ENCODE peak calls at places on chromosome 11, in five cellular contexts. Q, L, C, K and B are unnamed samples.
A peak's percentile ranks its signal among the peaks of the same experiment; 100 is the strongest.

GRCh38 chr11:66491315-66491935 is 11.2 kb downstream of the DPP3 start:
- DNase-seq in L (no peak), Q (no peak), K (no peak), C (no peak), B (no peak)

GRCh38 chr11:126408901-126409670 is 53.6 kb downstream of the ST3GAL4 start:
- DNase-seq in Q (no peak), C (no peak), L (no peak), K (no peak), B (no peak)

GRCh38 chr11:86484164-86484794 is 109.6 kb downstream of the CCDC81 start:
- DNase-seq in L (peak; percentile 97), K (no peak), Q (peak; percentile 81), C (no peak), B (no peak)

GRCh38 chr11:128695539-128696221 is 1.8 kb downstream of the FLI1 start:
- DNase-seq in C (no peak), L (no peak), Q (no peak), K (no peak), B (no peak)

GRCh38 chr11:116787436-116787785 is 412 bp downstream of the ZPR1 start:
- DNase-seq in L (no peak), Q (no peak), C (no peak), K (no peak), B (no peak)

GRCh38 chr11:123654566-123655081 is at the start of gene SCN3B:
- DNase-seq in Q (peak; percentile 24), L (peak; percentile 69), K (peak; percentile 66), C (no peak), B (peak; percentile 72)

GRCh38 chr11:67436459-67437081 is 912 bp downstream of the PTPRCAP start:
- DNase-seq in K (peak; percentile 44), C (no peak), L (no peak), Q (no peak), B (no peak)

GRCh38 chr11:95066721-95067041 is at the start of gene SRSF8:
- DNase-seq in L (no peak), K (no peak), C (no peak), Q (no peak), B (no peak)

GRCh38 chr11:130531061-130531460 is 82.6 kb downstream of the ADAMTS15 start:
- DNase-seq in Q (no peak), C (no peak), L (no peak), K (no peak), B (peak; percentile 93)

GRCh38 chr11:93510196-93510898 is 32.8 kb downstream of the SMCO4 start:
- DNase-seq in L (no peak), Q (no peak), C (no peak), K (no peak), B (peak; percentile 71)

GRCh38 chr11:132535830-132536229 is 996.5 kb downstream of the OPCML start:
- DNase-seq in K (no peak), L (no peak), Q (no peak), C (no peak), B (no peak)

GRCh38 chr11:14357843-14358728 is 897 bp downstream of the RRAS2 start:
- DNase-seq in K (peak; percentile 63), C (no peak), L (peak; percentile 76), Q (peak; percentile 66), B (peak; percentile 79)

GRCh38 chr11:122007611-122008071 is 108.4 kb downstream of the BLID start:
- DNase-seq in C (no peak), Q (no peak), K (no peak), L (no peak), B (peak; percentile 12)

GRCh38 chr11:77617892-77618291 is 19.7 kb downstream of the CLNS1A start:
- DNase-seq in C (no peak), L (no peak), Q (no peak), K (no peak), B (no peak)

GRCh38 chr11:111605681-111606080 is 3.4 kb downstream of the SIK2 start:
- DNase-seq in K (no peak), Q (no peak), L (no peak), C (no peak), B (no peak)

GRCh38 chr11:8768625-8769333 is 86.2 kb downstream of the RPL27A start:
- DNase-seq in C (no peak), L (peak; percentile 44), Q (peak; percentile 39), K (peak; percentile 55), B (peak; percentile 64)

GRCh38 chr11:575324-575995 is 810 bp upstream of the PHRF1 start:
- DNase-seq in Q (peak; percentile 59), C (no peak), K (no peak), L (no peak), B (peak; percentile 34)

GRCh38 chr11:44269369-44270351 is 40.3 kb downstream of the ALX4 start:
- DNase-seq in K (no peak), L (no peak), C (no peak), Q (no peak), B (no peak)

GRCh38 chr11:2775626-2776350 is 76.0 kb upstream of the KCNQ1OT1 start:
- DNase-seq in K (peak; percentile 17), L (no peak), Q (no peak), C (no peak), B (peak; percentile 2)

GRCh38 chr11:130166457-130166784 is 6.8 kb downstream of the ST14 start:
- DNase-seq in C (no peak), L (peak; percentile 81), K (peak; percentile 49), Q (peak; percentile 33), B (peak; percentile 89)

GRCh38 chr11:122723576-122723975 is 68.1 kb downstream of the UBASH3B start:
- DNase-seq in C (no peak), K (no peak), L (no peak), Q (no peak), B (no peak)

GRCh38 chr11:46392421-46393230 is 1.1 kb upstream of the CHRM4 start:
- DNase-seq in Q (peak; percentile 66), C (no peak), K (peak; percentile 87), L (peak; percentile 74), B (peak; percentile 86)
- TF ChIP-seq POLR2A in Q (no peak), C (no peak), K (no peak), L (no peak), B (no peak)

GRCh38 chr11:19957301-19957985 is 202.8 kb downstream of the DBX1 start:
- DNase-seq in L (no peak), K (no peak), C (no peak), Q (no peak), B (no peak)

GRCh38 chr11:19959697-19960096 is 200.6 kb downstream of the DBX1 start:
- DNase-seq in Q (no peak), C (no peak), L (no peak), K (no peak), B (no peak)

GRCh38 chr11:19959210-19959609 is 201.1 kb downstream of the DBX1 start:
- DNase-seq in L (no peak), K (no peak), Q (no peak), C (no peak), B (no peak)

GRCh38 chr11:19956228-19956627 is 204.0 kb downstream of the DBX1 start:
- DNase-seq in L (no peak), Q (no peak), C (no peak), K (no peak), B (no peak)

GRCh38 chr11:19958218-19958617 is 202.1 kb downstream of the DBX1 start:
- DNase-seq in L (no peak), K (no peak), Q (no peak), C (no peak), B (no peak)
- H3K4me1 ChIP-seq in L (peaks cover 24% of the 10 kb centered on the region), K (peaks cover 12% of the 10 kb centered on the region), Q (peaks cover 52% of the 10 kb centered on the region), C (peaks cover 39% of the 10 kb centered on the region), B (peaks cover 48% of the 10 kb centered on the region)

DNA sequence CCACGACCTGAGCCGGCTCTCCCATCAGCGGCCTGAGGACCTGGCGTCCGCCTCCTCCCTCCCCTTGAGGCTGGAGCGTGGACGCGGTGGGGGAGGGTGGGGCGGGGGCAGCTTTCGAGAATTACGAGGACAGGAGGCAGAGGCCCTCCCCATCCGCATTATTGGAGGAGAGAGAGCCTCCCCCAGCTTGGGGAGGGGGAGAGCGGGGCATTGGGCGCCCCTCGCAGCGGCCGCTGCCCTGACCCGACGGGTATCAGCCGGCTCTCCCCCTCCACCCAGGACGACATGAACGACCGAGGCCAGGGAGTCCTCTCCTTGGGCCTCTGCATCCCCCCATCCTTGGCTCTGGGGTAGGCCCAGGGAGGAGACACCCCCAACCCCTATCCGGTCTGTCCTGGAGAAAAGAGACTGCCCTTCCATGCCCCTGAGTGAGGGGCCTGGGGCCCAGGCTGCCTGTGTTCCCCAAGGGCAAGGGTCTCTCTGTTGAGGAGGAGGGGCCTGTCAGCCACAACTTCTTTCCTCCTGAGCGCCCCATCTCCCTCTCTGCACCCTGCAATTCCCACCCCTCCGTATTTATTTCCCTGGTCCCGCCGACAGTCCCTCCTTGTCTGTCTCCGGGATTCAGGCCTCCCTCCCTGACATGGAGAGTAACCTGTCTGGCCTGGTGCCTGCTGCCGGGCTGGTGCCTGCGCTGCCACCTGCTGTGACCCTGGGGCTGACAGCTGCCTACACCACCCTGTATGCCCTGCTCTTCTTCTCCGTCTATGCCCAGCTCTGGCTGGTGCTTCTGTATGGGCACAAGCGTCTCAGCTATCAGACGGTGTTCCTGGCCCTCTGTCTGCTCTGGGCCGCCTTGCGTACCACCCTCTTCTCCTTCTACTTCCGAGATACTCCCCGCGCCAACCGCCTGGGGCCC is 495 bp downstream of the GPR137 start:
- DNase-seq in Q (no peak), K (no peak), L (peak; percentile 56), C (no peak), B (peak; percentile 40)
- TF ChIP-seq POLR2A in Q (no peak), K (no peak), L (no peak), C (no peak), B (no peak)

DNA sequence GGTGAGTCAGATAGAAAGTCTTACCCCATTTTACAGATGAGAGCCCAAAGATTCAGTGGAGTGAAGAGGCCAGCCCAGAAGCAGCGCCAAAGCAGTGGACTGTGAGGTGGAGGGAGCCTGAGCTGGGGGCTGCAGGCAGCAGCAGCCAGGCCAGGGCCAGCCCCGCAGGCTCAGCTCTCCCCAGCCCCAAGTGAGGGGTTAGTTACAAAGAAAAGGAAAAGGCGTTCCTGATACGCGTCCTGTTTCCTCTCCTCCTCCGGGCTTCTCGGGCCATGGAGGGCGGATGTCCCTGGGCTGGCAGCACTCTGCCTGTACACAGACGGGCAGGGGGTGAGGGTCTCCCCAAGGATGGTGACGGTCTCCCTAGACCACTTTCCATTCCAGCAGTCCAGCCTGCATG is 44.9 kb downstream of the ARRB1 start:
- DNase-seq in L (no peak), Q (no peak), K (no peak), C (no peak), B (no peak)
- H3K4me1 ChIP-seq in L (no peaks in the 10 kb centered on the region), Q (peaks cover 18% of the 10 kb centered on the region), K (peaks cover 89% of the 10 kb centered on the region), C (peaks cover 78% of the 10 kb centered on the region), B (peaks cover 22% of the 10 kb centered on the region)

GRCh38 chr11:47394322-47395224 is 13.8 kb upstream of the SLC39A13 start:
- DNase-seq in C (peak; percentile 45), Q (peak; percentile 38), K (peak; percentile 52), L (no peak), B (no peak)
- TF ChIP-seq POLR2A in C (no peak), Q (no peak), K (no peak), L (no peak), B (no peak)